ENCODE peak calls at places on chromosome 1, in four cellular contexts. A is A549, H is neural progenitor cell, N is lower lobe of right lung. Z is an unnamed sample.

GRCh38 chr1:34918609-34919561 is 10.6 kb downstream of the DLGAP3 start:
- DNase-seq in A (no peak), H (peak), N (peak), Z (peak)

GRCh38 chr1:205510308-205510950 is 6.0 kb downstream of the CDK18 start:
- DNase-seq in A (no peak), H (no peak), N (no peak), Z (no peak)

GRCh38 chr1:59125154-59125553 is 171.7 kb upstream of the FGGY start:
- DNase-seq in A (no peak), H (no peak), N (no peak), Z (no peak)

GRCh38 chr1:33133478-33134105 is 48.3 kb downstream of the TRIM62 start:
- DNase-seq in A (no peak), H (no peak), N (no peak), Z (no peak)

GRCh38 chr1:181127898-181128453 is 39.5 kb downstream of the IER5 start:
- DNase-seq in A (no peak), H (no peak), N (no peak), Z (no peak)

GRCh38 chr1:207823880-207824566 is 72.2 kb downstream of the CD46 start:
- DNase-seq in A (peak), H (peak), N (peak), Z (peak)

GRCh38 chr1:14128096-14128495 is 428.1 kb downstream of the PRDM2 start:
- DNase-seq in A (no peak), H (no peak), N (no peak), Z (no peak)

GRCh38 chr1:217369996-217370551 is 260.8 kb downstream of the GPATCH2 start:
- DNase-seq in A (no peak), H (no peak), N (no peak), Z (no peak)

GRCh38 chr1:22045604-22046228 is 6.8 kb upstream of the CDC42 start:
- DNase-seq in A (no peak), H (no peak), N (no peak), Z (no peak)

GRCh38 chr1:31633117-31633516 is 11.6 kb downstream of the PEF1 start:
- DNase-seq in A (peak), H (peak), N (no peak), Z (peak)

GRCh38 chr1:110272045-110272444 is 61.9 kb downstream of the KCNC4 start:
- DNase-seq in A (no peak), H (peak), N (no peak), Z (no peak)

GRCh38 chr1:245986404-245987221 is 520.5 kb downstream of the SMYD3 start:
- DNase-seq in A (peak), H (no peak), N (no peak), Z (no peak)

GRCh38 chr1:97139512-97139911 is 417.9 kb downstream of the PTBP2 start:
- DNase-seq in A (no peak), H (no peak), N (no peak), Z (no peak)

GRCh38 chr1:67166196-67166595 is at the start of gene IL23R:
- DNase-seq in A (no peak), H (no peak), N (no peak), Z (no peak)

GRCh38 chr1:44924835-44925464 is 61.4 kb downstream of the EIF2B3 start:
- DNase-seq in A (peak), H (peak), N (no peak), Z (no peak)

GRCh38 chr1:207217778-207218511 is 103.5 kb upstream of the CD55 start:
- DNase-seq in A (no peak), H (no peak), N (no peak), Z (no peak)

GRCh38 chr1:245396615-245397014 is 241.8 kb downstream of the KIF26B start:
- DNase-seq in A (no peak), H (no peak), N (no peak), Z (no peak)

GRCh38 chr1:110936567-110936966 is 27.2 kb downstream of the LRIF1 start:
- DNase-seq in A (no peak), H (no peak), N (no peak), Z (no peak)

GRCh38 chr1:41496080-41497055 is 11.9 kb upstream of the EDN2 start:
- DNase-seq in A (no peak), H (peak), N (peak), Z (peak)

DNA sequence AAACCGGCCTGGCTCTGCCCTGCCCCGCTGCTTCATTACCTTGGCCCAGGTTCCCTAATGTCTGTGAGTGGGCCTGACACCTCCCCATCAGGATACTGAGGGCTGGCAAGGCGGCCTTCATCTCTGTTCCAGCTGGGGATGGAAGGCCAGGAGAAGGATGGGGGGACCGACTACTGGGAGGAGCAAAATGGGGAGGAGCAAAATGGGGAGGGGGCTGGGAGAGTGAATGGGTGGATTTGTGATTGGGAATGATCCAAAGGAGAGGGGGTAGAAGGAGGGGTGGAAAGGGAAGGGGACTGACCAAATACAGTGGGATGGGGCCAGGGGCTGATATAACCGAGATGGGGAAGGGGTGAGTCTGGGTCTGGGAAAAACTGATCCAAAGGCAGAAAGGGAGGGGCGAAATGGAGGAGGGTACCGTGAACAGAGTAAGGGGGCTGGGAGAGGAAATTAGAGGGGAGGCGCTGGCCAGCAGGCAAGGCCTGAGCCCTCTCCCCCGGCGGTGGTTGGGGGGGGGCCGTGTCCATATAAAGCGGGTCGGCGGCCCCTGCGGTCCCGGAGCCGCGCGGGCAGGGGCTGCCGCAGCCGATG is at the start of gene FOXE3:
- DNase-seq in A (no peak), H (no peak), N (no peak), Z (peak)
- H3K4me3 ChIP-seq in A (peak), H (peak), N (no peak), Z (no peak)

DNA sequence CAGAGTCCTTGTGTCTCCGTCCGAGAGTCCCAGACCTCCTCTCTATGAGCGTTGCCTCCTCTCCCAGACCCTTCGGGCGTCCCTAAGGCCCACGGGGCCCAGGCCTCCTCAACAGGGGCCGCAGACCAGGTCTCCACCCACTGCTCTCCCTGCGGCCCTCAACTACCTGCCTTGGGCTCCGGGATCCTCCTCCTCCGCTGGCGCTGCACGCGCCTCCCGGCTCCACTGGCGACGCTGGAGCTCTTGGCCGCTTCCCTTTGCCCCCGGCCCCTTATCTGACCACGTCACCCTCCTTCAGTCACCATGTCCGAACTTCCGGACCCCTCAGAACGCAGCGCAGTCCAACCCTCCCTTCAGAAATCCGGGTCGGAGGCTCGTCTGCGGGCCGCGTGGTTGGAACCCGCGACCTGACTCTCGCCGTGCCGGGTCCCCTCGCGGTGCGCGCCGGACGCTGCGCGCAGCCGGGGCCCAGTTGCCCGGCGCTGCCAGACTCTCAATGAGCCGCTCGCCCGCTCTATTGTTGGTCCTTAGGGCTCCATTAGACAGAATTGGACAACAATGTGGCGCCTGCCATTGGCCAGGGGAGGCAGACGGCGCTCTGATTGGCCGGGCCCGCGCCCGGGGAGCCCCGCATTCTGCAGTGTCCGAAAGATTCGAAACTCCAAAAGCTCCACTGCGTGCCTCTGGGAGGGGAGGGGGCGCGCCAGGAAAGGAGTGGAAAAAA is at the start of gene DMRTA2:
- DNase-seq in A (peak), H (peak), N (no peak), Z (no peak)
- H3K27ac ChIP-seq in A (peak), H (no peak), N (no peak), Z (no peak)

GRCh38 chr1:118987431-118988185 is 535 bp downstream of the TBX15 start:
- DNase-seq in A (no peak), H (peak), N (no peak), Z (no peak)
- H3K4me3 ChIP-seq in A (no peak), H (peak), N (peak), Z (peak)

GRCh38 chr1:38430949-38431348 is 384.4 kb upstream of the POU3F1 start:
- DNase-seq in A (no peak), H (no peak), N (no peak), Z (no peak)
- H3K27ac ChIP-seq in A (no peak), H (no peak), N (no peak), Z (no peak)

GRCh38 chr1:118132000-118132399 is 53.0 kb downstream of the SPAG17 start:
- DNase-seq in A (no peak), H (no peak), N (no peak), Z (no peak)

GRCh38 chr1:118136511-118136937 is 48.5 kb downstream of the SPAG17 start:
- DNase-seq in A (no peak), H (no peak), N (peak), Z (peak)
- H3K4me3 ChIP-seq in A (no peak), H (no peak), N (no peak), Z (no peak)

DNA sequence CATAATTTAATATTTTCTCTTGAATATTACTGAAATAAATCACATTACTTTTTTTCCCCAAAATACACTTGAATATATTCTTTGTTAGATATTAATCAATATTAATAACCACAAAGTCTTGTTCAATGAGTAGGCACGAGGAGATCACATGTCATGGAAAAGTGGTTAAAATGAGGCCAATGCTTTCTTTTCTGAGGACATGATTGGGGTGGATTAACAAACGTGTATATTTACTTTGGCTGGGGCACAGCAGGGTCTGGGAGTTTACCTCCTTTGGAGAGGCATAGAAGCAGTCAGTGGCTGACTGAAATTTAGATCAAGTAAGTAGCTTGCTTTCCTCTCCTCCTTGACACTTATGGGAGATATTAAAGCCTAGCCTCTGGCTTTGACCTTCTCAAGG is 664.3 kb upstream of the B3GALT2 start:
- DNase-seq in A (no peak), H (no peak), N (no peak), Z (no peak)
- H3K27ac ChIP-seq in A (no peak), H (no peak), N (no peak), Z (no peak)

GRCh38 chr1:16226495-16227179 is 10.3 kb downstream of the CPLANE2 start:
- DNase-seq in A (no peak), H (peak), N (peak), Z (no peak)

GRCh38 chr1:16221499-16221898 is 9.0 kb upstream of the ARHGEF19 start:
- DNase-seq in A (no peak), H (no peak), N (no peak), Z (no peak)

GRCh38 chr1:16229976-16230740 is 6.8 kb downstream of the CPLANE2 start:
- DNase-seq in A (no peak), H (no peak), N (peak), Z (peak)

GRCh38 chr1:16224472-16224871 is 12.0 kb upstream of the ARHGEF19 start:
- DNase-seq in A (no peak), H (no peak), N (no peak), Z (no peak)

DNA sequence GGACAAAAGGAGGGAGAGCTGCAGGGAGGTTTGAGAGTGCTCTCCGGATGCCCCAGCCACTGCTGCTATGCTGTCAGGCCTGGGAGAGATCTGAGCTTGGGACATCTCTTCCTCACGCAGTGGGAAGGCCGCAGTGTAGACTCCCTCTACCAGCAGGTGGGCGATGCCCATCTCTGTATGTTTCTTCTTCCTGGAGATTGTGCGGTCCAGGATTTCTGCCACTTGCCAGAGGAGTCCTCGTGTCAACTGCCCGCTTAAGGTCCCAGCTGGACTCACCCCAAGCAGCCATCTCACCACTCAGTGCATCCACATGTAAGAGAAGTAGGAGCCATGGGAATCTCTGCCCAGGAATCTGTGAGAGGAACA is 10.9 kb downstream of the CPLANE2 start:
- DNase-seq in A (no peak), H (no peak), N (no peak), Z (no peak)
- H3K4me3 ChIP-seq in A (no peak), H (peak), N (peak), Z (no peak)

GRCh38 chr1:7919880-7920279 is 20.8 kb downstream of the TNFRSF9 start:
- DNase-seq in A (no peak), H (no peak), N (no peak), Z (no peak)

GRCh38 chr1:7928247-7928646 is 12.4 kb downstream of the TNFRSF9 start:
- DNase-seq in A (no peak), H (no peak), N (no peak), Z (no peak)

GRCh38 chr1:7916431-7916830 is 24.2 kb downstream of the TNFRSF9 start:
- DNase-seq in A (no peak), H (no peak), N (no peak), Z (no peak)

GRCh38 chr1:7921766-7922165 is 18.9 kb downstream of the TNFRSF9 start:
- DNase-seq in A (no peak), H (no peak), N (no peak), Z (no peak)

GRCh38 chr1:7922301-7922700 is 18.3 kb downstream of the TNFRSF9 start:
- DNase-seq in A (no peak), H (no peak), N (no peak), Z (no peak)
- H3K27ac ChIP-seq in A (no peak), H (no peak), N (no peak), Z (peak)

DNA sequence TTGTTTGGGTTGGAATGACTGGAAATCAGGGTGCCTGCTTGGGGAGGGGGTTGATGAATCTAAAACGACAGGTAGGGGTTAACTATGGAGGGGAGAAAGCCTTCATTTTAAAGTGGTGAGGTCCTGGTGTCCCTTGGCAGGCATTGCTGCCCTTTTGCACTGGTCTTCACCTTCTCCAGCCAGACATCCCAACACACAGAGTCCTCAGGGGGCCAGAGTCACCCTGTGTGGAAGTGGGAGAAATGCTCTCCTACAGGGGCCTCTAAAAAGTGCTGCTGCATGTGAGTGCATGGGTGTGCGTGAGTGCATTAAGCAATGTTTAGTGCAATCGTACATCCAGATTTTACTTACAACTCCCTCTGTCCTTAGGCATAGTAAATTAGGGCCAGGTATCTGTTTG is 39.0 kb downstream of the TEX35 start:
- DNase-seq in A (no peak), H (no peak), N (no peak), Z (no peak)
- H3K4me3 ChIP-seq in A (no peak), H (no peak), N (no peak), Z (no peak)